ENCODE peak calls at places on chromosome 6, in ten cellular contexts. Z, N, L, K, S, D, W, B, O and P are unnamed samples.
A peak's percentile ranks its signal among the peaks of the same experiment; 100 is the strongest.

GRCh38 chr6:108080010-108080780 is 5.7 kb upstream of the OSTM1 start:
- DNase-seq in Z (no peak), N (no peak), L (no peak), K (no peak), S (no peak), D (no peak), W (no peak), B (no peak), O (no peak), P (no peak)

GRCh38 chr6:22681761-22682160 is 112.4 kb downstream of the HDGFL1 start:
- DNase-seq in Z (no peak), N (no peak), L (no peak), K (no peak), S (no peak), D (no peak), W (no peak), B (no peak), O (no peak), P (no peak)

GRCh38 chr6:135869857-135870256 is 18.4 kb downstream of the PDE7B start:
- DNase-seq in Z (no peak), N (no peak), L (no peak), K (no peak), S (no peak), D (no peak), W (no peak), B (no peak), O (no peak), P (no peak)

GRCh38 chr6:133553652-133554051 is 312.5 kb downstream of the EYA4 start:
- DNase-seq in Z (no peak), N (peak; percentile 56), L (peak; percentile 43), K (peak; percentile 56), S (peak; percentile 65), D (peak; percentile 34), W (no peak), B (peak; percentile 23), O (peak; percentile 44), P (no peak)

GRCh38 chr6:6820688-6821238 is 232.2 kb downstream of the LY86 start:
- DNase-seq in Z (no peak), N (no peak), L (no peak), K (peak; percentile 98), S (peak; percentile 76), D (peak; percentile 85), W (no peak), B (no peak), O (no peak), P (peak; percentile 35)

GRCh38 chr6:31651602-31652191 is 764 bp downstream of the BAG6 start:
- DNase-seq in Z (peak; percentile 88), N (no peak), L (no peak), K (peak; percentile 55), S (peak; percentile 82), D (peak; percentile 78), W (no peak), B (peak; percentile 73), O (peak; percentile 76), P (peak; percentile 90)

GRCh38 chr6:130029163-130029562 is 10.8 kb downstream of the L3MBTL3 start:
- DNase-seq in Z (no peak), N (no peak), L (no peak), K (no peak), S (no peak), D (no peak), W (no peak), B (no peak), O (no peak), P (no peak)

GRCh38 chr6:17904491-17905120 is 82.8 kb downstream of the KIF13A start:
- DNase-seq in Z (no peak), N (no peak), L (no peak), K (no peak), S (no peak), D (no peak), W (no peak), B (no peak), O (no peak), P (no peak)

GRCh38 chr6:1659816-1660215 is 50.1 kb downstream of the FOXC1 start:
- DNase-seq in Z (no peak), N (no peak), L (no peak), K (no peak), S (no peak), D (no peak), W (no peak), B (no peak), O (no peak), P (no peak)

GRCh38 chr6:83962592-83962991 is 71.0 kb upstream of the MRAP2 start:
- DNase-seq in Z (no peak), N (no peak), L (no peak), K (no peak), S (no peak), D (no peak), W (no peak), B (peak; percentile 10), O (peak; percentile 57), P (no peak)

GRCh38 chr6:154277578-154278128 is 79.0 kb downstream of the IPCEF1 start:
- DNase-seq in Z (no peak), N (no peak), L (no peak), K (no peak), S (no peak), D (no peak), W (no peak), B (no peak), O (no peak), P (no peak)

GRCh38 chr6:30264731-30265130 is 51.5 kb upstream of the TRIM26 start:
- DNase-seq in Z (no peak), N (no peak), L (no peak), K (no peak), S (no peak), D (no peak), W (no peak), B (no peak), O (no peak), P (no peak)

GRCh38 chr6:156988276-156989158 is 211.3 kb downstream of the ARID1B start:
- DNase-seq in Z (no peak), N (no peak), L (no peak), K (no peak), S (no peak), D (peak; percentile 53), W (no peak), B (peak; percentile 40), O (peak; percentile 83), P (no peak)

GRCh38 chr6:133992992-133993682 is 40.1 kb downstream of the TBPL1 start:
- DNase-seq in Z (no peak), N (no peak), L (no peak), K (no peak), S (no peak), D (no peak), W (no peak), B (no peak), O (no peak), P (no peak)

GRCh38 chr6:25179051-25179778 is 100.0 kb upstream of the CARMIL1 start:
- DNase-seq in Z (no peak), N (no peak), L (no peak), K (no peak), S (no peak), D (no peak), W (no peak), B (no peak), O (no peak), P (no peak)

GRCh38 chr6:165245287-165245686 is 64.1 kb downstream of the C6orf118 start:
- DNase-seq in Z (no peak), N (no peak), L (no peak), K (no peak), S (no peak), D (no peak), W (no peak), B (no peak), O (no peak), P (no peak)
- TF ChIP-seq CTCF in Z (peak; percentile 53), N (no peak), L (no peak), K (peak; percentile 23), S (no peak), D (no peak), W (peak; percentile 11), B (no peak), O (no peak), P (peak; percentile 15)

GRCh38 chr6:12898603-12899002 is 182.0 kb downstream of the PHACTR1 start:
- DNase-seq in Z (no peak), N (no peak), L (no peak), K (no peak), S (no peak), D (no peak), W (no peak), B (no peak), O (no peak), P (no peak)
- TF ChIP-seq CTCF in Z (no peak), N (no peak), L (no peak), K (no peak), S (no peak), D (no peak), W (no peak), B (no peak), O (no peak), P (no peak)

GRCh38 chr6:136923954-136924291 is 1.8 kb downstream of the SLC35D3 start:
- DNase-seq in Z (no peak), N (no peak), L (no peak), K (no peak), S (no peak), D (no peak), W (no peak), B (no peak), O (no peak), P (no peak)

GRCh38 chr6:136923116-136923953 is 1.2 kb downstream of the SLC35D3 start:
- DNase-seq in Z (no peak), N (no peak), L (no peak), K (no peak), S (no peak), D (no peak), W (no peak), B (peak; percentile 29), O (no peak), P (no peak)

GRCh38 chr6:136926383-136926782 is 4.3 kb downstream of the SLC35D3 start:
- DNase-seq in Z (no peak), N (no peak), L (no peak), K (no peak), S (no peak), D (no peak), W (no peak), B (no peak), O (no peak), P (no peak)

GRCh38 chr6:136930528-136930927 is 8.4 kb downstream of the SLC35D3 start:
- DNase-seq in Z (no peak), N (no peak), L (no peak), K (no peak), S (no peak), D (no peak), W (no peak), B (no peak), O (no peak), P (no peak)

DNA sequence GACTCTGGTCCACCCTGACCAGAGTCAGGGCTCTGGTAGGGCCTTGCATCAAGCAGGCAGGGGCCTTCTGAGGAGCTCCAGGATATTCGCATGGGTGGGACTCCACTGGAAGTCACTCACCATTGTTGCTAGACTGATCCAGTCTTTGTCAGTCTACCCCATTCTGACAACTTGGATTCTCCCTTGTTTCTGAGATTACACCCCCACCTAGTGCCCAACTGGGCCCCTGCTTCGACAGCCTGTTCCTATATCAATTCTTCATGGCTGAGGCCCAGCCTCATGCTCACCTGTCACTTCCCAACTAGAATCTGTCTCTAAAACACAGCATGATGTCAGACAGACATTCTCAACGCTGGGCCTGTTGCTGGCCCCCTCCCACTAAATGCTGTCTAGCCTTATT is 5.2 kb downstream of the SLC35D3 start:
- DNase-seq in Z (no peak), N (no peak), L (peak; percentile 48), K (peak; percentile 7), S (peak; percentile 20), D (no peak), W (no peak), B (peak; percentile 58), O (peak; percentile 46), P (no peak)
- TF ChIP-seq CTCF in Z (peak; percentile 21), N (peak; percentile 38), L (peak; percentile 15), K (peak; percentile 51), S (peak; percentile 39), D (no peak), W (no peak), B (peak; percentile 45), O (peak; percentile 47), P (no peak)

GRCh38 chr6:36443951-36444428 is 1.2 kb downstream of the KCTD20 start:
- DNase-seq in Z (no peak), N (no peak), L (peak; percentile 14), K (peak; percentile 32), S (no peak), D (peak; percentile 39), W (no peak), B (peak; percentile 41), O (peak; percentile 43), P (no peak)
- TF ChIP-seq CTCF in Z (no peak), N (peak; percentile 17), L (no peak), K (peak; percentile 47), S (no peak), D (no peak), W (no peak), B (peak; percentile 31), O (peak; percentile 16), P (peak; percentile 28)